ENCODE peak calls at places on chromosome 3, in eight cellular contexts. I is CD8-positive, alpha-beta T cell; J is GM23338; D is endodermal cell; R is progenitor cell of endocrine pancreas; A is fibroblast of lung; Z is tibial artery; W is mesothelial cell of epicardium. O is an unnamed sample.

GRCh38 chr3:66224220-66224619 is 3.4 kb downstream of the SLC25A26 start:
- DNase-seq in D (no peak), A (no peak), I (no peak), R (no peak), J (no peak), Z (no peak), W (no peak), O (no peak)

GRCh38 chr3:126433496-126434263 is 39.0 kb downstream of the CFAP100 start:
- DNase-seq in D (peak), J (no peak), W (no peak), A (no peak), R (no peak), I (no peak), Z (peak), O (no peak)

GRCh38 chr3:10334461-10334860 is 13.5 kb upstream of the SEC13 start:
- DNase-seq in D (peak), Z (no peak), A (no peak), I (no peak), R (no peak), W (no peak), J (peak), O (peak)

GRCh38 chr3:134378818-134379217 is 4.6 kb upstream of the AMOTL2 start:
- DNase-seq in Z (no peak), A (no peak), D (no peak), R (no peak), W (no peak), I (no peak), J (no peak), O (no peak)

GRCh38 chr3:146498002-146498736 is 28.8 kb upstream of the PLSCR2 start:
- DNase-seq in A (no peak), I (peak), R (no peak), Z (no peak), J (no peak), D (no peak), W (no peak), O (no peak)

GRCh38 chr3:142445816-142446254 is 2.0 kb downstream of the XRN1 start:
- DNase-seq in J (no peak), W (no peak), I (no peak), D (no peak), A (peak), R (no peak), Z (no peak), O (peak)

GRCh38 chr3:195918176-195918575 is 9.8 kb upstream of the TNK2 start:
- DNase-seq in A (no peak), W (no peak), J (no peak), D (no peak), I (no peak), R (no peak), Z (peak), O (no peak)

GRCh38 chr3:130480736-130481135 is 36.2 kb upstream of the COL6A6 start:
- DNase-seq in Z (no peak), J (peak), W (no peak), D (peak), R (no peak), A (peak), I (no peak), O (no peak)

GRCh38 chr3:175146258-175146657 is 287.1 kb downstream of the NAALADL2 start:
- DNase-seq in R (no peak), I (no peak), D (no peak), Z (no peak), A (peak), J (no peak), W (no peak), O (peak)

GRCh38 chr3:190058486-190059241 is 62.0 kb downstream of the P3H2 start:
- DNase-seq in R (no peak), D (no peak), A (no peak), I (no peak), J (no peak), W (no peak), Z (no peak), O (no peak)

GRCh38 chr3:14209596-14210280 is 31.1 kb downstream of the LSM3 start:
- DNase-seq in D (peak), R (no peak), I (no peak), W (no peak), A (peak), Z (no peak), J (no peak), O (no peak)

GRCh38 chr3:177317247-177317646 is 120.0 kb upstream of the TBL1XR1 start:
- DNase-seq in A (no peak), I (no peak), R (no peak), D (no peak), Z (no peak), W (no peak), J (no peak), O (no peak)

GRCh38 chr3:80158332-80158731 is 390.5 kb upstream of the ROBO1 start:
- DNase-seq in D (no peak), J (no peak), I (no peak), A (no peak), W (no peak), Z (no peak), R (no peak), O (no peak)

GRCh38 chr3:110656394-110656793 is 415.2 kb upstream of the NECTIN3 start:
- DNase-seq in A (no peak), R (no peak), J (no peak), Z (no peak), I (no peak), D (no peak), W (no peak), O (no peak)

GRCh38 chr3:59320080-59320479 is 270.3 kb upstream of the CFAP20DC start:
- DNase-seq in D (peak), Z (no peak), R (no peak), W (no peak), A (no peak), I (no peak), J (no peak), O (no peak)

GRCh38 chr3:56291953-56292352 is 176.3 kb downstream of the ERC2 start:
- DNase-seq in W (no peak), A (no peak), I (no peak), J (no peak), D (no peak), Z (no peak), R (no peak), O (no peak)

GRCh38 chr3:50126287-50127211 is 28.6 kb upstream of the SEMA3F start:
- DNase-seq in J (peak), D (peak), W (no peak), A (peak), R (no peak), Z (peak), I (no peak), O (no peak)

GRCh38 chr3:10371167-10371566 is 50.3 kb upstream of the SEC13 start:
- DNase-seq in W (no peak), D (no peak), R (no peak), I (no peak), A (no peak), J (no peak), Z (no peak), O (no peak)

GRCh38 chr3:16728762-16729745 is 123.8 kb upstream of the DAZL start:
- DNase-seq in J (no peak), W (no peak), I (no peak), R (no peak), A (no peak), Z (no peak), D (no peak), O (no peak)

GRCh38 chr3:29384640-29385039 is 103.8 kb downstream of the RBMS3 start:
- DNase-seq in R (no peak), D (peak), Z (no peak), W (no peak), I (no peak), A (peak), J (peak), O (peak)

GRCh38 chr3:40201770-40202169 is 107.7 kb upstream of the EIF1B start:
- DNase-seq in W (no peak), A (no peak), Z (no peak), J (no peak), I (no peak), D (peak), R (no peak), O (no peak)

GRCh38 chr3:17639257-17639656 is 103.2 kb downstream of the TBC1D5 start:
- DNase-seq in J (no peak), Z (no peak), D (no peak), A (peak), W (no peak), R (no peak), I (no peak), O (no peak)

GRCh38 chr3:85254738-85255137 is 295.9 kb downstream of the CADM2 start:
- DNase-seq in D (no peak), A (peak), J (no peak), Z (no peak), R (no peak), W (no peak), I (no peak), O (no peak)

GRCh38 chr3:49019941-49020334 is 1.6 kb upstream of the DALRD3 start:
- DNase-seq in A (no peak), W (no peak), R (no peak), D (peak), I (no peak), Z (no peak), J (no peak), O (no peak)

GRCh38 chr3:9914559-9915251 is 2.2 kb upstream of the IL17RC start:
- DNase-seq in W (no peak), J (peak), R (no peak), I (no peak), D (peak), Z (no peak), A (no peak), O (no peak)

GRCh38 chr3:196111939-196112386 is 30.1 kb upstream of the TFRC start:
- DNase-seq in W (no peak), A (no peak), I (no peak), R (no peak), D (no peak), Z (no peak), J (peak), O (no peak)

GRCh38 chr3:72273615-72274014 is 488.7 kb upstream of the PROK2 start:
- DNase-seq in I (no peak), R (no peak), Z (no peak), J (peak), D (peak), A (peak), W (peak), O (peak)

GRCh38 chr3:184145881-184146280 is 9.3 kb upstream of the DVL3 start:
- DNase-seq in I (no peak), Z (no peak), R (no peak), W (no peak), D (no peak), J (no peak), A (no peak), O (no peak)

GRCh38 chr3:128359060-128359664 is 107.5 kb downstream of the DNAJB8 start:
- DNase-seq in J (no peak), Z (no peak), W (no peak), A (no peak), D (no peak), I (no peak), R (no peak), O (no peak)

GRCh38 chr3:82736696-82737277 is 975.3 kb upstream of the GBE1 start:
- DNase-seq in I (no peak), Z (no peak), D (peak), A (no peak), W (no peak), R (no peak), J (no peak), O (no peak)

GRCh38 chr3:82743196-82743595 is 981.8 kb upstream of the GBE1 start:
- DNase-seq in I (peak), D (no peak), W (no peak), J (no peak), Z (no peak), R (no peak), A (no peak), O (no peak)

GRCh38 chr3:82741346-82741745 is 979.9 kb upstream of the GBE1 start:
- DNase-seq in R (no peak), Z (no peak), A (no peak), I (no peak), D (no peak), J (no peak), W (no peak), O (no peak)

GRCh38 chr3:82739390-82739789 is 977.9 kb upstream of the GBE1 start:
- DNase-seq in J (no peak), D (no peak), I (no peak), A (no peak), Z (no peak), W (no peak), R (no peak), O (no peak)
- TF ChIP-seq CTCF in J (no peak), D (no peak), I (no peak), A (no peak), Z (no peak), W (no peak), R (no peak), O (no peak)

GRCh38 chr3:53196575-53197407 is 35.8 kb downstream of the PRKCD start:
- DNase-seq in A (peak), D (peak), R (no peak), Z (no peak), I (peak), J (peak), W (no peak), O (no peak)
- TF ChIP-seq CTCF in A (peak), D (peak), R (no peak), Z (no peak), I (no peak), J (peak), W (no peak), O (no peak)

GRCh38 chr3:34034840-34035239 is 236.4 kb downstream of the PDCD6IP start:
- DNase-seq in I (no peak), D (peak), Z (no peak), A (no peak), J (no peak), W (no peak), R (no peak), O (no peak)
- TF ChIP-seq CTCF in I (no peak), D (no peak), Z (no peak), A (no peak), J (no peak), W (no peak), R (no peak), O (no peak)

GRCh38 chr3:47517937-47518336 is 4.4 kb upstream of the ELP6 start:
- DNase-seq in W (no peak), A (no peak), D (no peak), I (no peak), Z (no peak), J (no peak), R (no peak), O (no peak)

GRCh38 chr3:47515864-47516319 is 2.4 kb upstream of the ELP6 start:
- DNase-seq in J (no peak), I (no peak), W (no peak), R (no peak), Z (no peak), D (no peak), A (no peak), O (no peak)

GRCh38 chr3:47515100-47515499 is 1.6 kb upstream of the ELP6 start:
- DNase-seq in I (no peak), W (no peak), A (no peak), R (peak), D (no peak), J (no peak), Z (no peak), O (no peak)

GRCh38 chr3:47512416-47513124 is 942 bp downstream of the ELP6 start:
- DNase-seq in J (peak), I (peak), Z (peak), A (peak), R (no peak), W (no peak), D (peak), O (no peak)

GRCh38 chr3:47513125-47513929 is at the start of gene ELP6:
- DNase-seq in A (peak), W (peak), R (peak), I (peak), Z (peak), D (peak), J (peak), O (peak)
- TF ChIP-seq CTCF in A (peak), W (peak), R (peak), I (peak), Z (peak), D (peak), J (peak), O (peak)

DNA sequence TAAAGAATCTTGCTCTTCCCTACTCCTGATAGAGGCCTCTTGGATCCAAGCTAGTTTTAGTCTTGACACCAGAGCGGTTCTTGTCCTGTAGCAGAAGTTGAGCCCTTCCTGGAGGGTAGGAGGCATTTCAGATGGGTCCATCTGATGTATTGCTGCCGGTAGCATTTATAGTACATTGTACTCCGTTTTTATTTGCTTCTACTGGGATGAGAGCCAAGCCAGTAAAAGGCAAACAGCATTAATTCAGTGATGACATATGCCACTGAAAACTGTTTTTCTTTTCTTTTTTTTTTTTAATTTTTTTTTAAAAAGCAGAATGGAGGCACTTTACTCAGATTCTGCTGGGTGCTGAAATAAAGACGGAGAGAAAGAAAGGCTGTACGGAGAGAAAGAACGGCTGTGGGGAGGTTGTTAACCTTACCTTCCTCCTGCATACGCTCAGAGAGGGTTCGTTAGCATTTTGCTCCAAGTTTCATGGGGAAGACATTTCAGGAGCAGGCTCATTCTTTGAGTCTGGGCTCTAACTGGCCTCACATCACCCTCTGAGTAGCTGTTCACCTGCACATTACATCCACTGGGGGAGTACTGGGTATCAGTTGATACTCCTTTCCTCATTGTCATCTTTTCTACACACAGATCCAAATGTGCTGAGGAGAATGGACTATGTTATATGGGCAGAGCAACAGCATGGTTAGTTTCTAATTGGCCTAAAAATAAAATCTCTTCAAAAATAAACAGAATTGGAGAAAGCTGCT is 161.5 kb downstream of the FEZF2 start:
- DNase-seq in J (peak), Z (no peak), I (no peak), D (no peak), R (no peak), W (no peak), A (no peak), O (no peak)
- TF ChIP-seq CTCF in J (peak), Z (no peak), I (no peak), D (peak), R (peak), W (no peak), A (peak), O (peak)

DNA sequence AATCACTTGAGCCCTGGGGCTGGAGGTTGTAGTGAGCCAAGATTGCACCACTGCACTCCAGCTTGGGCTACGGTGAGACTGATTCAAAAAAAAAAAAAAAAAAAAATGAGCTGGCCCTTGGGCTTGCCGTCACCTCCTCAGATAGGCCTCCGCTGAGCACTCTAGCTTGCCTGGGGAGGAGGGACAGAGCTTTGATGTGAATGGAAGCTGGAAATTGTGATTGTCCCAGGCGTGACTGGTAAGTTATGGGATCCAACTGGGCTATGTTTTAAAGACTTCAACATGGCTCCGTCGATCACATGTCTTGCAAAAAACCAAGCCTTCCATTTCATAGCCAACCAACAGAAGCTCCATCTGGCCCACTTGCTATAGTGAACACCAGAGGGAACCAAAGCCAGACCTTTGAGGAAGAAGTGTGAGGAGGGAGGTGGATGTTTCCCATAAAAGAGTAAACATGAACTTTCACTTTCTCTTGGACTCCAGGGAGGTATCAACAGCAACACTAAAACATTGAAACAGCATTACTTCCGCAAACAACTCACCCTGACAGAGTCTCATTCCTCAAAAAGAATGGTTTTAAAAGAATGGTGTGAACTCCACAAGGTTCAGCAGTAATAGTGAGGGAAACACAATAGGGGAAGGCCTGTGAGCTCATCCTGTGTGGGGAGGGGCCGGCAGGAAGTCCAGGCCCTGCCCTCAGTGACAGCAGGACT is 59.3 kb upstream of the IL12A start:
- DNase-seq in A (peak), R (no peak), W (no peak), Z (no peak), I (no peak), D (no peak), J (peak), O (peak)
- TF ChIP-seq CTCF in A (peak), R (peak), W (no peak), Z (no peak), I (no peak), D (peak), J (peak), O (peak)

GRCh38 chr3:150733373-150733935 is 29.5 kb downstream of the SIAH2 start:
- DNase-seq in R (no peak), Z (no peak), D (peak), J (peak), A (no peak), W (no peak), I (no peak), O (no peak)

GRCh38 chr3:150723946-150724345 is 20.2 kb upstream of the ERICH6 start:
- DNase-seq in A (no peak), W (no peak), D (no peak), J (no peak), Z (no peak), R (no peak), I (no peak), O (no peak)

GRCh38 chr3:150725548-150725947 is 21.8 kb upstream of the ERICH6 start:
- DNase-seq in I (no peak), D (no peak), Z (no peak), A (no peak), W (no peak), R (no peak), J (no peak), O (no peak)

GRCh38 chr3:150729682-150730360 is 26.1 kb upstream of the ERICH6 start:
- DNase-seq in J (no peak), A (no peak), Z (no peak), I (no peak), R (no peak), D (no peak), W (no peak), O (no peak)

DNA sequence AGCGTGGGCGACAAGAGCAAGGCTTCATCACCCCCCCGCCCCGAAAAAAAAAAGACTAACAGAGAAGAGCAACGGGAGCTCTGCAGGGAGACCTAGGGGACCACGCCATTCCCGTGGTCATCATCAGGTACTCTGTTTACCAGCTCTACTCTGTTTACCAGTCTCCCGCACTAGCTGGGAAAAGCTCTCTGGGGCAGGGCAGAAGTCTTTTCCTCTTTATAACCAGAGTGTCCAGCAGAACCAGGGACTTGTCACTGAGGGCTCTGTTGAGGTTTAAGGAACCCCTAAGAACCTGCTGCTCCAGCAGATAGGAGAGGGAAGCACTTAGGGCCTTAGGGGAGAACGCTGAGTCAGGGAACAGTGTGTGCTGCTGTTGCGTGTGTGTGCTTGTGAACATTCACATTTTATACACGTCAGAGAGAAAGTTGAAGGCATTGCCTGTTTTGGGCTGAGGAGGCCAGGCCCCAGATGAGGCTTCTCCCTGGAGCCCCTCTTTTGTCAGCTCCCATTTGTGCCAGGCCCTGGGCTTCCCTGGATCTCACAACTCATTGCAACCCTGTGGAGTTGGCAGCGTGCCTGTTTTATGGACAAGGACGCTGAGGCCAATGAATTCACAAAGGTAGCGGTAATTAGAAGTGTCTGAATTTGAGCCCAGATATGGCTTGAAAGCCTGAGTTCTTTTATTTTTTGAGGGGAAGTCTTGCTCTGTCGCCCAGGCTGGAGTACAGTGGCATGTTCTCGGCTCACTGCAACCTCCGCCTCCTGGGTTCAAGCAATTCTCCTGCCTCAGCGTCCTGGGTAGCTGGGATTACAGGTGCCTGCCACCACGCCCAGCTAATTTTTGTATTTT is 24.2 kb upstream of the ERICH6 start:
- DNase-seq in I (no peak), J (no peak), R (no peak), A (no peak), Z (peak), W (no peak), D (no peak), O (no peak)
- TF ChIP-seq CTCF in I (no peak), J (no peak), R (no peak), A (no peak), Z (no peak), W (no peak), D (no peak), O (no peak)